ENCODE peak calls at places on chromosome 17, in five cellular contexts. One of them, this sample, is unnamed.

GRCh38 chr17:740240-741055 is 8.1 kb downstream of the TLCD3A start:
- DNase-seq in GM04503: no peak
- DNase-seq in GOT3: no peak
- DNase-seq in fibroblast of lung: no peak
- DNase-seq in hypothalamus: no peak
- DNase-seq in this sample: no peak

GRCh38 chr17:8803531-8804416 is 4.6 kb upstream of the MFSD6L start:
- DNase-seq in hypothalamus: no peak
- DNase-seq in fibroblast of lung: no peak
- DNase-seq in GOT3: no peak
- DNase-seq in GM04503: no peak
- DNase-seq in this sample: no peak

GRCh38 chr17:50201226-50201854 is at the start of gene COL1A1:
- DNase-seq in fibroblast of lung: peak
- DNase-seq in GM04503: peak
- DNase-seq in hypothalamus: no peak
- DNase-seq in GOT3: peak
- DNase-seq in this sample: peak

GRCh38 chr17:18321309-18321708 is 6.2 kb downstream of the SMCR8 start:
- DNase-seq in GM04503: no peak
- DNase-seq in GOT3: no peak
- DNase-seq in fibroblast of lung: peak
- DNase-seq in hypothalamus: no peak
- DNase-seq in this sample: no peak

GRCh38 chr17:75981019-75981615 is 2.1 kb downstream of the TEN1 start:
- DNase-seq in hypothalamus: no peak
- DNase-seq in GOT3: no peak
- DNase-seq in fibroblast of lung: no peak
- DNase-seq in GM04503: no peak
- DNase-seq in this sample: no peak

GRCh38 chr17:61401280-61402072 is 1.8 kb downstream of the TBX2 start:
- DNase-seq in GM04503: no peak
- DNase-seq in GOT3: no peak
- DNase-seq in hypothalamus: no peak
- DNase-seq in fibroblast of lung: peak
- DNase-seq in this sample: no peak

GRCh38 chr17:60406887-60407286 is 15.0 kb upstream of the USP32 start:
- DNase-seq in GM04503: no peak
- DNase-seq in hypothalamus: no peak
- DNase-seq in GOT3: no peak
- DNase-seq in fibroblast of lung: no peak
- DNase-seq in this sample: no peak

GRCh38 chr17:55265434-55266021 is 768 bp downstream of the HLF start:
- DNase-seq in GM04503: no peak
- DNase-seq in fibroblast of lung: no peak
- DNase-seq in hypothalamus: no peak
- DNase-seq in GOT3: no peak
- DNase-seq in this sample: no peak

GRCh38 chr17:82952019-82952418 is 112.2 kb upstream of the ZNF750 start:
- DNase-seq in GOT3: no peak
- DNase-seq in hypothalamus: no peak
- DNase-seq in fibroblast of lung: no peak
- DNase-seq in GM04503: no peak
- DNase-seq in this sample: no peak

GRCh38 chr17:4721203-4722135 is 9.8 kb upstream of the MED11 start:
- DNase-seq in GM04503: no peak
- DNase-seq in hypothalamus: no peak
- DNase-seq in GOT3: no peak
- DNase-seq in fibroblast of lung: peak
- DNase-seq in this sample: no peak

GRCh38 chr17:14746784-14747575 is 446.1 kb downstream of the HS3ST3B1 start:
- DNase-seq in GM04503: no peak
- DNase-seq in GOT3: no peak
- DNase-seq in hypothalamus: no peak
- DNase-seq in fibroblast of lung: no peak
- DNase-seq in this sample: no peak

GRCh38 chr17:79033741-79034501 is 10.0 kb downstream of the C1QTNF1 start:
- DNase-seq in GM04503: no peak
- DNase-seq in hypothalamus: peak
- DNase-seq in fibroblast of lung: peak
- DNase-seq in GOT3: no peak
- DNase-seq in this sample: peak

GRCh38 chr17:76707985-76708807 is 2.6 kb downstream of the MXRA7 start:
- DNase-seq in GOT3: no peak
- DNase-seq in fibroblast of lung: no peak
- DNase-seq in hypothalamus: peak
- DNase-seq in GM04503: no peak
- DNase-seq in this sample: no peak

GRCh38 chr17:14196337-14196997 is 40.2 kb downstream of the CDRT15 start:
- DNase-seq in GOT3: no peak
- DNase-seq in hypothalamus: no peak
- DNase-seq in GM04503: no peak
- DNase-seq in fibroblast of lung: no peak
- DNase-seq in this sample: no peak

GRCh38 chr17:82231562-82232321 is 2.9 kb downstream of the SLC16A3 start:
- DNase-seq in fibroblast of lung: peak
- DNase-seq in GM04503: no peak
- DNase-seq in GOT3: no peak
- DNase-seq in hypothalamus: peak
- DNase-seq in this sample: peak

GRCh38 chr17:18339933-18340332 is 23.4 kb downstream of the SHMT1 start:
- DNase-seq in hypothalamus: no peak
- DNase-seq in GM04503: no peak
- DNase-seq in fibroblast of lung: no peak
- DNase-seq in GOT3: no peak
- DNase-seq in this sample: no peak

GRCh38 chr17:4808378-4808767 is 1.4 kb downstream of the PLD2 start:
- DNase-seq in fibroblast of lung: peak
- DNase-seq in GM04503: no peak
- DNase-seq in GOT3: no peak
- DNase-seq in hypothalamus: peak
- DNase-seq in this sample: no peak

GRCh38 chr17:74245145-74245817 is 28.8 kb upstream of the DNAI2 start:
- DNase-seq in fibroblast of lung: no peak
- DNase-seq in GM04503: no peak
- DNase-seq in GOT3: no peak
- DNase-seq in hypothalamus: peak
- DNase-seq in this sample: no peak

GRCh38 chr17:48160177-48160967 is 52.8 kb downstream of the SNX11 start:
- DNase-seq in fibroblast of lung: no peak
- DNase-seq in GOT3: no peak
- DNase-seq in hypothalamus: no peak
- DNase-seq in GM04503: no peak
- DNase-seq in this sample: no peak

GRCh38 chr17:29143894-29144293 is 36.3 kb downstream of the MYO18A start:
- DNase-seq in fibroblast of lung: no peak
- DNase-seq in GM04503: no peak
- DNase-seq in hypothalamus: no peak
- DNase-seq in GOT3: no peak
- DNase-seq in this sample: no peak

GRCh38 chr17:42438600-42439567 is 15.8 kb upstream of the CAVIN1 start:
- DNase-seq in GM04503: no peak
- DNase-seq in GOT3: no peak
- DNase-seq in hypothalamus: no peak
- DNase-seq in fibroblast of lung: no peak
- DNase-seq in this sample: no peak

GRCh38 chr17:83155128-83156081 is 76.0 kb downstream of the METRNL start:
- DNase-seq in GOT3: no peak
- DNase-seq in GM04503: peak
- DNase-seq in fibroblast of lung: peak
- DNase-seq in hypothalamus: no peak
- DNase-seq in this sample: peak

GRCh38 chr17:8954339-8954738 is 11.2 kb downstream of the PIK3R5 start:
- DNase-seq in GM04503: no peak
- DNase-seq in fibroblast of lung: no peak
- DNase-seq in hypothalamus: peak
- DNase-seq in GOT3: no peak
- DNase-seq in this sample: peak

GRCh38 chr17:56358651-56359050 is 205.4 kb downstream of the ANKFN1 start:
- DNase-seq in fibroblast of lung: no peak
- DNase-seq in GM04503: no peak
- DNase-seq in GOT3: no peak
- DNase-seq in hypothalamus: no peak
- DNase-seq in this sample: no peak

GRCh38 chr17:39062846-39063680 is 88.4 kb downstream of the PLXDC1 start:
- DNase-seq in hypothalamus: no peak
- DNase-seq in GOT3: no peak
- DNase-seq in GM04503: peak
- DNase-seq in fibroblast of lung: no peak
- DNase-seq in this sample: no peak

GRCh38 chr17:34299017-34299416 is 13.5 kb downstream of the CCL11 start:
- DNase-seq in hypothalamus: no peak
- DNase-seq in fibroblast of lung: no peak
- DNase-seq in GOT3: no peak
- DNase-seq in GM04503: no peak
- DNase-seq in this sample: no peak

GRCh38 chr17:18038149-18038850 is 668 bp downstream of the ATPAF2 start:
- DNase-seq in hypothalamus: no peak
- DNase-seq in fibroblast of lung: no peak
- DNase-seq in GOT3: no peak
- DNase-seq in GM04503: no peak
- DNase-seq in this sample: no peak

GRCh38 chr17:253091-253846 is 71.8 kb upstream of the DOC2B start:
- DNase-seq in GM04503: no peak
- DNase-seq in fibroblast of lung: no peak
- DNase-seq in hypothalamus: no peak
- DNase-seq in GOT3: no peak
- DNase-seq in this sample: no peak

GRCh38 chr17:33292981-33293867 is at the start of gene ASIC2:
- DNase-seq in fibroblast of lung: no peak
- DNase-seq in GM04503: no peak
- DNase-seq in hypothalamus: peak
- DNase-seq in GOT3: no peak
- DNase-seq in this sample: no peak

GRCh38 chr17:47621293-47622178 is 28.2 kb upstream of the KPNB1 start:
- DNase-seq in fibroblast of lung: peak
- DNase-seq in GOT3: no peak
- DNase-seq in GM04503: peak
- DNase-seq in hypothalamus: peak
- DNase-seq in this sample: no peak

GRCh38 chr17:66461343-66461995 is 159.1 kb downstream of the PRKCA start:
- DNase-seq in GM04503: no peak
- DNase-seq in GOT3: no peak
- DNase-seq in hypothalamus: no peak
- DNase-seq in fibroblast of lung: no peak
- DNase-seq in this sample: no peak

GRCh38 chr17:40177275-40177874 is at the start of gene RAPGEFL1:
- DNase-seq in fibroblast of lung: peak
- DNase-seq in GOT3: no peak
- DNase-seq in hypothalamus: peak
- DNase-seq in GM04503: no peak
- DNase-seq in this sample: peak

GRCh38 chr17:28357061-28357900 is at the start of gene POLDIP2:
- DNase-seq in hypothalamus: peak
- DNase-seq in fibroblast of lung: peak
- DNase-seq in GOT3: peak
- DNase-seq in GM04503: peak
- DNase-seq in this sample: peak

GRCh38 chr17:80254396-80255241 is 6.0 kb upstream of the RNF213 start:
- DNase-seq in hypothalamus: no peak
- DNase-seq in GOT3: no peak
- DNase-seq in GM04503: peak
- DNase-seq in fibroblast of lung: peak
- DNase-seq in this sample: peak

GRCh38 chr17:35242158-35242804 is 591 bp upstream of the SLFN5 start:
- DNase-seq in GOT3: no peak
- DNase-seq in GM04503: no peak
- DNase-seq in fibroblast of lung: no peak
- DNase-seq in hypothalamus: peak
- DNase-seq in this sample: peak

GRCh38 chr17:40371261-40371929 is 6.9 kb upstream of the GJD3 start:
- DNase-seq in hypothalamus: no peak
- DNase-seq in fibroblast of lung: no peak
- DNase-seq in GOT3: no peak
- DNase-seq in GM04503: no peak
- DNase-seq in this sample: no peak

GRCh38 chr17:81340606-81341346 is 45.7 kb upstream of the SLC38A10 start:
- DNase-seq in GOT3: no peak
- DNase-seq in hypothalamus: peak
- DNase-seq in GM04503: no peak
- DNase-seq in fibroblast of lung: peak
- DNase-seq in this sample: no peak